ENCODE peak calls at places on chromosomes 2 and 18, in five cellular contexts. O is upper lobe of right lung; B is choroid plexus epithelial cell; C is CD4-positive, alpha-beta memory T cell; E is sigmoid colon. Y is an unnamed sample.

GRCh38 chr2:122251153-122251552 is 495.7 kb downstream of the TSN start:
- DNase-seq in E (no peak), B (no peak), C (no peak), O (no peak), Y (no peak)

GRCh38 chr18:11105463-11105862 is 43.9 kb downstream of the PIEZO2 start:
- DNase-seq in C (no peak), B (peak; percentile 26), E (no peak), O (no peak), Y (no peak)

GRCh38 chr2:207165121-207166038 is at the start of gene KLF7:
- DNase-seq in B (peak; percentile 59), E (peak; percentile 85), C (peak; percentile 70), O (peak; percentile 80), Y (no peak)

GRCh38 chr2:161004379-161004778 is 155.8 kb upstream of the TANK start:
- DNase-seq in O (no peak), E (no peak), C (no peak), B (peak; percentile 62), Y (no peak)

GRCh38 chr18:6271585-6271984 is 143.1 kb downstream of the L3MBTL4 start:
- DNase-seq in O (no peak), E (no peak), C (no peak), B (no peak), Y (no peak)

GRCh38 chr18:36572135-36572856 is 256.5 kb downstream of the TPGS2 start:
- DNase-seq in C (no peak), B (peak; percentile 73), O (no peak), E (no peak), Y (peak; percentile 11)

GRCh38 chr2:49005261-49005660 is 149.1 kb downstream of the FSHR start:
- DNase-seq in C (no peak), O (no peak), B (no peak), E (no peak), Y (no peak)

GRCh38 chr2:108908717-108909077 is 80.3 kb downstream of the EDAR start:
- DNase-seq in B (peak; percentile 5), E (no peak), O (no peak), C (no peak), Y (no peak)

GRCh38 chr2:216696751-216697560 is 1.6 kb upstream of the IGFBP5 start:
- DNase-seq in C (no peak), O (no peak), E (no peak), B (peak; percentile 72), Y (no peak)

GRCh38 chr2:8149985-8150547 is 531.8 kb upstream of the ID2 start:
- DNase-seq in B (peak; percentile 82), O (no peak), C (no peak), E (no peak), Y (no peak)

GRCh38 chr18:58337688-58338087 is 291.2 kb downstream of the ALPK2 start:
- DNase-seq in B (no peak), O (no peak), C (no peak), E (no peak), Y (no peak)

GRCh38 chr2:55138546-55139288 is 88.5 kb upstream of the RTN4 start:
- DNase-seq in B (no peak), C (no peak), O (no peak), E (no peak), Y (no peak)

GRCh38 chr2:219204425-219205164 is 2.0 kb upstream of the ZFAND2B start:
- DNase-seq in O (no peak), E (peak; percentile 36), C (no peak), B (no peak), Y (no peak)

GRCh38 chr2:50952596-50952995 is 79.3 kb downstream of the NRXN1 start:
- DNase-seq in B (peak; percentile 81), E (no peak), C (no peak), O (no peak), Y (no peak)

GRCh38 chr2:170928036-170928823 is 823 bp upstream of the GORASP2 start:
- DNase-seq in C (no peak), O (no peak), E (no peak), B (no peak), Y (no peak)

GRCh38 chr2:54432181-54433020 is 23.7 kb upstream of the SPTBN1 start:
- DNase-seq in B (peak; percentile 67), O (no peak), C (no peak), E (no peak), Y (no peak)

GRCh38 chr2:28271231-28271913 is 121.3 kb upstream of the FOSL2 start:
- DNase-seq in B (no peak), O (no peak), E (no peak), C (no peak), Y (no peak)

GRCh38 chr2:241629762-241630435 is 7.1 kb downstream of the THAP4 start:
- DNase-seq in O (no peak), B (peak; percentile 87), C (no peak), E (peak; percentile 35), Y (no peak)

GRCh38 chr2:121189011-121189410 is 96.0 kb downstream of the TFCP2L1 start:
- DNase-seq in B (peak; percentile 19), O (no peak), C (no peak), E (peak; percentile 46), Y (no peak)

GRCh38 chr2:16663121-16663905 is 2.3 kb downstream of the CYRIA start:
- DNase-seq in C (no peak), O (no peak), B (no peak), E (no peak), Y (no peak)

GRCh38 chr2:16664052-16664731 is 1.4 kb downstream of the CYRIA start:
- DNase-seq in C (no peak), B (peak; percentile 95), E (peak; percentile 88), O (no peak), Y (peak; percentile 70)

GRCh38 chr2:16666453-16666801 is 793 bp upstream of the CYRIA start:
- DNase-seq in E (no peak), O (no peak), B (peak; percentile 87), C (no peak), Y (no peak)

GRCh38 chr2:16665746-16666452 is at the start of gene CYRIA:
- DNase-seq in B (peak; percentile 32), C (peak; percentile 19), O (peak; percentile 85), E (peak; percentile 81), Y (no peak)

DNA sequence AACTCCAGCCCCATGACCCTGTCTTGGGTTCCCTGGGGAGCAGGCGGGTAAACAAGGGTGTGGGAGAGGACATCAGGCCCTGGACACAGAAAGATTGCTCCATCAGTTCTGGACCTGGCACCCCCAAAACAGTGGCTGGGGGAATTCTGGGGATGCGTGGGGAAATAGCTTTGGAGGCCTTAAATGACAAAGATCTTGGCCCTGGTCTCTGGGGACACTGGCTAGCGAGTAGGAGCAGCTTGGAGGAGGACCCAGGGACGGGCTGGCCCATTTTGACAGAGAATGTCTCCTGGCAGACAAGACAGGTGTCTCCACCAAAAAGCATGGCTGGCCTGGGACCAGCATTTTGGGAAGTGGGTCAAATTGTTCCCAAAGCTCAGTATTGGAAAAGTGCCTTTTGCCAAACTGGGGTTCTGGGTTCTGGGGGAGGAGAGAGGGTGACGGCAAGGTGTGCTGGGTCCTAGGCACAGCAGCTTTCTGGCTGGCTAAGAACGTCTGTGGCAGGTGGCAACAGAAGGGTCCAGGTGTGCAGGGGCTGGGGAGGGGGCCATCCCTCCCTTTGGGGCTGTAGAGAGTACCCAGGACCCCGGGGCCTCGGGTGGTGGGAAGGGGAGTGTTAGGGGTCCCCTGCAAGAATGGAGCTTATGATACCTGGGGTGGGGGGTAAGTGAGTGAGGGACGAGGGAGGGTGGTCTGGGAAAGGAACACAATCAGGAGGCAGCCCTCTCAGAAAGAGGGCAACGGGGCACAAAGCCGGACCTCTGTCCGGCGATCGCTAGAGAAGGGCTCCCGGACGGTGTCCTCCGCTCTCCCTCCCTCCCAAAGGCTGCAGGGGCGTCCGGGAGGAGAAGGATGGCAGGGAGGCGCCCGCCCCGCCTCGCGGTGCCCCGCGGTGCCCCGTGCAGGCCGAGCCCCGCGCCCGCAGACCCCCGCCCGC is 557 bp downstream of the CYRIA start:
- DNase-seq in E (peak; percentile 74), C (no peak), B (no peak), O (no peak), Y (no peak)
- H3K4me3 ChIP-seq in E (peak overlapping the region; percentile 82), C (no peak overlapping the region), B (peak overlapping the region; percentile 71), O (peak overlapping the region; percentile 78), Y (peak overlapping the region; percentile 57)

DNA sequence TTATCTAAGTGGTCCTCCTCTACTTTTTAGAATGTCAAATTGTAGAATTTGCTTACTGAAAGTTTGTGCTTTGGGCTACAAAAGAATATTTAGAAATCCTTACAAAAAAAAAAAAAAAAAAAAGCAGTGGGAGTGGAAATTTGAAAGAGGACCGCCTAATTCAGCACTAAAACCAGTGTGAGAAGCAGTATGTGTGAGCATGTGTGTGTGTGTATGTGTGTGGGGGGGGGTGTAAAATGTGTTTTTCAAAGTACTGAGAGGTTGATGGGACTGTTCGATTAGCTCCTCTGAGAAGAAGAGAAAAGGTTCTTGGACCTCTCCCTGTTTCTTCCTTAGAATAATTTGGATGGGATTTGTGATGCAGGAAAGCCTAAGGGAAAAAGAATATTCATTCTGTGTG is at the start of gene VIT:
- DNase-seq in B (peak; percentile 62), C (no peak), E (no peak), O (no peak), Y (no peak)
- H3K4me3 ChIP-seq in B (peak within 1 kb of the TSS; percentile 38), C (no peak within 1 kb of the TSS), E (no peak within 1 kb of the TSS), O (no peak within 1 kb of the TSS), Y (no peak within 1 kb of the TSS)

GRCh38 chr18:2223394-2223793 is 347.9 kb downstream of the METTL4 start:
- DNase-seq in O (no peak), E (no peak), B (peak; percentile 67), C (no peak), Y (no peak)
- H3K4me3 ChIP-seq in O (peak overlapping the region; percentile 26), E (no peak overlapping the region), B (peak overlapping the region; percentile 41), C (no peak overlapping the region), Y (no peak overlapping the region)

GRCh38 chr2:112720785-112721184 is at the start of gene NT5DC4:
- DNase-seq in C (no peak), E (no peak), O (no peak), B (no peak), Y (no peak)

GRCh38 chr2:112722816-112723555 is 2.2 kb downstream of the NT5DC4 start:
- DNase-seq in E (no peak), O (no peak), B (no peak), C (no peak), Y (no peak)

GRCh38 chr2:112714836-112715631 is 5.8 kb upstream of the NT5DC4 start:
- DNase-seq in B (peak; percentile 34), O (no peak), E (no peak), C (no peak), Y (no peak)

GRCh38 chr2:112721819-112722522 is 1.2 kb downstream of the NT5DC4 start:
- DNase-seq in O (no peak), B (no peak), E (no peak), C (no peak), Y (no peak)

GRCh38 chr2:112718862-112719370 is 1.9 kb upstream of the NT5DC4 start:
- DNase-seq in B (no peak), O (no peak), E (no peak), C (no peak), Y (no peak)
- H3K4me3 ChIP-seq in B (no peak overlapping the region), O (no peak overlapping the region), E (no peak overlapping the region), C (no peak overlapping the region), Y (no peak overlapping the region)

Y was measured in LNCaP clone FGC.